ENCODE peak calls at places on chromosomes 1 and 21, in ten cellular contexts. One of them, this sample, is unnamed.

GRCh38 chr1:11961230-11961629 is 19.0 kb upstream of the MFN2 start:
- DNase-seq in omental fat pad: no peak
- DNase-seq in lung: no peak
- DNase-seq in psoas muscle: no peak
- DNase-seq in DND-41: no peak
- DNase-seq in A549: no peak
- DNase-seq in GM10248: no peak
- DNase-seq in neural crest cell: no peak
- DNase-seq in AG10803: peak; percentile 52
- DNase-seq in fibroblast of mammary gland: peak; percentile 53
- DNase-seq in this sample: peak; percentile 52

GRCh38 chr21:29315155-29315749 is 16.5 kb downstream of the BACH1 start:
- DNase-seq in fibroblast of mammary gland: no peak
- DNase-seq in GM10248: no peak
- DNase-seq in neural crest cell: no peak
- DNase-seq in AG10803: no peak
- DNase-seq in DND-41: no peak
- DNase-seq in A549: no peak
- DNase-seq in omental fat pad: no peak
- DNase-seq in psoas muscle: no peak
- DNase-seq in lung: no peak
- DNase-seq in this sample: no peak

GRCh38 chr1:177305040-177306018 is 134.6 kb downstream of the BRINP2 start:
- DNase-seq in fibroblast of mammary gland: no peak
- DNase-seq in omental fat pad: no peak
- DNase-seq in neural crest cell: no peak
- DNase-seq in DND-41: no peak
- DNase-seq in GM10248: no peak
- DNase-seq in lung: no peak
- DNase-seq in AG10803: no peak
- DNase-seq in A549: no peak
- DNase-seq in psoas muscle: no peak
- DNase-seq in this sample: no peak

GRCh38 chr1:67610450-67610849 is 74.6 kb upstream of the GADD45A start:
- DNase-seq in A549: no peak
- DNase-seq in omental fat pad: no peak
- DNase-seq in GM10248: no peak
- DNase-seq in neural crest cell: no peak
- DNase-seq in lung: no peak
- DNase-seq in AG10803: no peak
- DNase-seq in fibroblast of mammary gland: no peak
- DNase-seq in DND-41: no peak
- DNase-seq in psoas muscle: no peak
- DNase-seq in this sample: no peak

GRCh38 chr1:53656062-53656915 is 82.7 kb downstream of the GLIS1 start:
- DNase-seq in omental fat pad: no peak
- DNase-seq in A549: no peak
- DNase-seq in AG10803: peak; percentile 95
- DNase-seq in DND-41: no peak
- DNase-seq in neural crest cell: no peak
- DNase-seq in fibroblast of mammary gland: peak; percentile 90
- DNase-seq in GM10248: no peak
- DNase-seq in psoas muscle: no peak
- DNase-seq in lung: no peak
- DNase-seq in this sample: no peak

GRCh38 chr1:65958561-65959350 is 166.1 kb downstream of the PDE4B start:
- DNase-seq in AG10803: peak; percentile 45
- DNase-seq in GM10248: peak; percentile 33
- DNase-seq in DND-41: peak; percentile 15
- DNase-seq in omental fat pad: no peak
- DNase-seq in fibroblast of mammary gland: peak; percentile 55
- DNase-seq in neural crest cell: peak; percentile 18
- DNase-seq in psoas muscle: peak; percentile 34
- DNase-seq in A549: peak; percentile 65
- DNase-seq in lung: no peak
- DNase-seq in this sample: no peak

GRCh38 chr21:44711327-44712202 is at the start of gene TSPEAR:
- DNase-seq in neural crest cell: no peak
- DNase-seq in psoas muscle: no peak
- DNase-seq in lung: no peak
- DNase-seq in DND-41: no peak
- DNase-seq in GM10248: no peak
- DNase-seq in AG10803: no peak
- DNase-seq in fibroblast of mammary gland: no peak
- DNase-seq in omental fat pad: peak; percentile 15
- DNase-seq in A549: no peak
- DNase-seq in this sample: no peak

GRCh38 chr1:205076245-205076761 is 8.0 kb downstream of the TMEM81 start:
- DNase-seq in GM10248: no peak
- DNase-seq in DND-41: no peak
- DNase-seq in AG10803: no peak
- DNase-seq in neural crest cell: no peak
- DNase-seq in fibroblast of mammary gland: no peak
- DNase-seq in lung: no peak
- DNase-seq in A549: no peak
- DNase-seq in omental fat pad: no peak
- DNase-seq in psoas muscle: no peak
- DNase-seq in this sample: no peak

GRCh38 chr1:31714442-31715096 is 10.8 kb upstream of the COL16A1 start:
- DNase-seq in omental fat pad: peak; percentile 65
- DNase-seq in neural crest cell: peak; percentile 40
- DNase-seq in GM10248: peak; percentile 59
- DNase-seq in fibroblast of mammary gland: peak; percentile 74
- DNase-seq in psoas muscle: peak; percentile 89
- DNase-seq in A549: peak; percentile 69
- DNase-seq in lung: peak; percentile 57
- DNase-seq in DND-41: no peak
- DNase-seq in AG10803: peak; percentile 75
- DNase-seq in this sample: no peak

GRCh38 chr1:31718519-31718918 is 14.7 kb upstream of the COL16A1 start:
- DNase-seq in GM10248: no peak
- DNase-seq in AG10803: no peak
- DNase-seq in DND-41: no peak
- DNase-seq in neural crest cell: no peak
- DNase-seq in fibroblast of mammary gland: no peak
- DNase-seq in lung: no peak
- DNase-seq in omental fat pad: no peak
- DNase-seq in psoas muscle: no peak
- DNase-seq in A549: no peak
- DNase-seq in this sample: no peak

GRCh38 chr1:31715097-31715872 is 11.5 kb upstream of the COL16A1 start:
- DNase-seq in AG10803: peak; percentile 90
- DNase-seq in psoas muscle: peak; percentile 96
- DNase-seq in fibroblast of mammary gland: peak; percentile 90
- DNase-seq in omental fat pad: peak; percentile 67
- DNase-seq in GM10248: peak; percentile 74
- DNase-seq in lung: peak; percentile 87
- DNase-seq in A549: peak; percentile 93
- DNase-seq in DND-41: peak; percentile 22
- DNase-seq in neural crest cell: peak; percentile 78
- DNase-seq in this sample: no peak

GRCh38 chr1:31717341-31717740 is 13.5 kb upstream of the COL16A1 start:
- DNase-seq in fibroblast of mammary gland: no peak
- DNase-seq in AG10803: no peak
- DNase-seq in A549: no peak
- DNase-seq in psoas muscle: no peak
- DNase-seq in omental fat pad: no peak
- DNase-seq in GM10248: no peak
- DNase-seq in neural crest cell: no peak
- DNase-seq in DND-41: no peak
- DNase-seq in lung: no peak
- DNase-seq in this sample: no peak

GRCh38 chr1:31715873-31716220 is 12.0 kb upstream of the COL16A1 start:
- DNase-seq in GM10248: no peak
- DNase-seq in DND-41: no peak
- DNase-seq in omental fat pad: no peak
- DNase-seq in neural crest cell: no peak
- DNase-seq in A549: no peak
- DNase-seq in psoas muscle: no peak
- DNase-seq in fibroblast of mammary gland: no peak
- DNase-seq in lung: no peak
- DNase-seq in AG10803: no peak
- DNase-seq in this sample: no peak
- TF ChIP-seq CTCF in GM10248: no peak
- TF ChIP-seq CTCF in DND-41: no peak
- TF ChIP-seq CTCF in omental fat pad: no peak
- TF ChIP-seq CTCF in neural crest cell: peak; percentile 33
- TF ChIP-seq CTCF in A549: no peak
- TF ChIP-seq CTCF in psoas muscle: no peak
- TF ChIP-seq CTCF in fibroblast of mammary gland: no peak
- TF ChIP-seq CTCF in lung: no peak
- TF ChIP-seq CTCF in AG10803: no peak
- TF ChIP-seq CTCF in this sample: no peak

GRCh38 chr1:245382981-245383380 is 228.2 kb downstream of the KIF26B start:
- DNase-seq in AG10803: no peak
- DNase-seq in neural crest cell: no peak
- DNase-seq in A549: no peak
- DNase-seq in GM10248: no peak
- DNase-seq in psoas muscle: no peak
- DNase-seq in fibroblast of mammary gland: no peak
- DNase-seq in DND-41: no peak
- DNase-seq in lung: no peak
- DNase-seq in omental fat pad: no peak
- DNase-seq in this sample: no peak

GRCh38 chr1:245378352-245379144 is 223.8 kb downstream of the KIF26B start:
- DNase-seq in omental fat pad: no peak
- DNase-seq in psoas muscle: no peak
- DNase-seq in fibroblast of mammary gland: no peak
- DNase-seq in DND-41: peak; percentile 94
- DNase-seq in A549: no peak
- DNase-seq in AG10803: no peak
- DNase-seq in lung: no peak
- DNase-seq in GM10248: no peak
- DNase-seq in neural crest cell: no peak
- DNase-seq in this sample: no peak

GRCh38 chr1:245377854-245378253 is 223.1 kb downstream of the KIF26B start:
- DNase-seq in fibroblast of mammary gland: no peak
- DNase-seq in neural crest cell: no peak
- DNase-seq in psoas muscle: no peak
- DNase-seq in GM10248: no peak
- DNase-seq in lung: no peak
- DNase-seq in AG10803: no peak
- DNase-seq in omental fat pad: no peak
- DNase-seq in A549: no peak
- DNase-seq in DND-41: no peak
- DNase-seq in this sample: no peak

GRCh38 chr1:245383396-245384330 is 228.9 kb downstream of the KIF26B start:
- DNase-seq in fibroblast of mammary gland: no peak
- DNase-seq in A549: no peak
- DNase-seq in GM10248: no peak
- DNase-seq in AG10803: no peak
- DNase-seq in lung: no peak
- DNase-seq in neural crest cell: no peak
- DNase-seq in psoas muscle: no peak
- DNase-seq in omental fat pad: no peak
- DNase-seq in DND-41: no peak
- DNase-seq in this sample: no peak

DNA sequence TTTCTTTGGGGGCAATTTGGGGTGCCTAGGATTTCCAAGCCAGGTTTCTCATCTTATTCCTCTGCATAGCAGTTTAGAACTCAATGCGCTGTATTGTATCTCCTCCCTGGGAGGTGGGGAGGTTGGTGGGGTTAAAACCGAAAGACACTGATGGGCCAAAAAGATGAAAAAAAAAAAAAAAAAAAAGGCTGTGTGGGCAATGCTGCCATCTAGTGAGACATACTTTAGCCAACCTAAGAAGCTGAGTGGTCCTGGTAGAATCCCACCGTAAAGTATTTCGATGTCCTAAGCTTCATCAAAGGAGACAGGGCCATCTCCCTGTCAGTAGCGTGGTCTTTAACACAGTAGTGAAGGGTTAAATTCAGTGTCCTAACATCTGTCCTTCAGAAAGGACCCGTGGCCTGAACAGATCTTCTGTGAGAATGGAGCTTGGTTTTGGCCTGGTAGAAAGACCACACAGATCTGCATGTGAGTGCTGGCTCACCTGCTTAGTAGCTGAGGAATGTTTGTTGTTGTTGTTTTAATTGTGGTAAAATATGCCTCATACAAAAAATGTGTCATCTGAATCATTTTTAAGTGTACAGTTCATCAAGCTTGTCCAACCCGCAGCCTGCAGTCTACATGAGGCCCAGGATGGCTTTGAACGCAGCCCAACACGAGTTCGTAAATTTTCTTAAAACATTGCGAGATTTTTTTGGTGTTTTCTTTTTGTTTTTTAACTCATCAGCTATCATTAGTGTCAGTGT is 226.2 kb downstream of the KIF26B start:
- DNase-seq in GM10248: no peak
- DNase-seq in omental fat pad: no peak
- DNase-seq in lung: no peak
- DNase-seq in AG10803: no peak
- DNase-seq in DND-41: peak; percentile 24
- DNase-seq in neural crest cell: no peak
- DNase-seq in psoas muscle: no peak
- DNase-seq in fibroblast of mammary gland: no peak
- DNase-seq in A549: no peak
- DNase-seq in this sample: no peak
- TF ChIP-seq CTCF in GM10248: no peak
- TF ChIP-seq CTCF in omental fat pad: no peak
- TF ChIP-seq CTCF in lung: peak; percentile 15
- TF ChIP-seq CTCF in AG10803: peak; percentile 34
- TF ChIP-seq CTCF in DND-41: peak; percentile 61
- TF ChIP-seq CTCF in neural crest cell: peak; percentile 54
- TF ChIP-seq CTCF in psoas muscle: peak; percentile 18
- TF ChIP-seq CTCF in fibroblast of mammary gland: peak; percentile 35
- TF ChIP-seq CTCF in A549: peak; percentile 31
- TF ChIP-seq CTCF in this sample: peak; percentile 68

DNA sequence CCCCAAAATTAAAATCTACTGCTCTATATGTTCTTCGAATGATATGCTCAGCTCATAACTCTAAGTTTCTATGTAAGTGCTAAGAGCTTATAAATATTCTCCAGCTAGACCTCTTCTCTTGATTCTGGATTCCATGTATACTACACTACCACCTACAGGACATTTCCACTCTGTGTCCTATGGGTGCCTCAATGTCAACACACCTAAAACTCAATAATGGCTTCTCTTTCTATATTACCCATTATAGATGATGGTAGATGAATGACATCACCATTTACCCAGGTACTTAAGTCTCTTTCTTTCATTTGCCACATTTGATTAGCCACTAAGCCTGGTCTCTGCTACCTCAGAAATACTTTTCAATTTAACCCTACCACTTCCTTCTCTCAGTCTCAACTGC is 41.3 kb downstream of the TBX19 start:
- DNase-seq in GM10248: no peak
- DNase-seq in lung: no peak
- DNase-seq in omental fat pad: no peak
- DNase-seq in fibroblast of mammary gland: peak; percentile 59
- DNase-seq in DND-41: no peak
- DNase-seq in A549: peak; percentile 62
- DNase-seq in neural crest cell: no peak
- DNase-seq in psoas muscle: no peak
- DNase-seq in AG10803: peak; percentile 27
- DNase-seq in this sample: no peak
- TF ChIP-seq CTCF in GM10248: peak; percentile 50
- TF ChIP-seq CTCF in lung: no peak
- TF ChIP-seq CTCF in omental fat pad: no peak
- TF ChIP-seq CTCF in fibroblast of mammary gland: peak; percentile 51
- TF ChIP-seq CTCF in DND-41: peak; percentile 42
- TF ChIP-seq CTCF in A549: peak; percentile 44
- TF ChIP-seq CTCF in neural crest cell: no peak
- TF ChIP-seq CTCF in psoas muscle: peak; percentile 36
- TF ChIP-seq CTCF in AG10803: peak; percentile 51
- TF ChIP-seq CTCF in this sample: peak; percentile 58

GRCh38 chr1:244231572-244232315 is 180.7 kb downstream of the ZBTB18 start:
- DNase-seq in lung: no peak
- DNase-seq in omental fat pad: no peak
- DNase-seq in fibroblast of mammary gland: peak; percentile 21
- DNase-seq in DND-41: peak; percentile 75
- DNase-seq in psoas muscle: peak; percentile 58
- DNase-seq in A549: no peak
- DNase-seq in neural crest cell: no peak
- DNase-seq in GM10248: no peak
- DNase-seq in AG10803: peak; percentile 29
- DNase-seq in this sample: no peak

GRCh38 chr1:244231193-244231571 is 180.1 kb downstream of the ZBTB18 start:
- DNase-seq in neural crest cell: no peak
- DNase-seq in GM10248: no peak
- DNase-seq in omental fat pad: no peak
- DNase-seq in AG10803: peak; percentile 8
- DNase-seq in psoas muscle: peak; percentile 55
- DNase-seq in A549: no peak
- DNase-seq in fibroblast of mammary gland: peak; percentile 43
- DNase-seq in lung: no peak
- DNase-seq in DND-41: no peak
- DNase-seq in this sample: no peak

GRCh38 chr1:244236721-244237120 is 185.6 kb downstream of the ZBTB18 start:
- DNase-seq in omental fat pad: no peak
- DNase-seq in GM10248: no peak
- DNase-seq in DND-41: no peak
- DNase-seq in A549: peak; percentile 14
- DNase-seq in lung: no peak
- DNase-seq in fibroblast of mammary gland: no peak
- DNase-seq in AG10803: no peak
- DNase-seq in psoas muscle: no peak
- DNase-seq in neural crest cell: no peak
- DNase-seq in this sample: no peak

GRCh38 chr1:244236101-244236500 is 185.0 kb downstream of the ZBTB18 start:
- DNase-seq in AG10803: no peak
- DNase-seq in omental fat pad: no peak
- DNase-seq in A549: no peak
- DNase-seq in psoas muscle: no peak
- DNase-seq in DND-41: no peak
- DNase-seq in GM10248: no peak
- DNase-seq in neural crest cell: no peak
- DNase-seq in lung: no peak
- DNase-seq in fibroblast of mammary gland: no peak
- DNase-seq in this sample: no peak

DNA sequence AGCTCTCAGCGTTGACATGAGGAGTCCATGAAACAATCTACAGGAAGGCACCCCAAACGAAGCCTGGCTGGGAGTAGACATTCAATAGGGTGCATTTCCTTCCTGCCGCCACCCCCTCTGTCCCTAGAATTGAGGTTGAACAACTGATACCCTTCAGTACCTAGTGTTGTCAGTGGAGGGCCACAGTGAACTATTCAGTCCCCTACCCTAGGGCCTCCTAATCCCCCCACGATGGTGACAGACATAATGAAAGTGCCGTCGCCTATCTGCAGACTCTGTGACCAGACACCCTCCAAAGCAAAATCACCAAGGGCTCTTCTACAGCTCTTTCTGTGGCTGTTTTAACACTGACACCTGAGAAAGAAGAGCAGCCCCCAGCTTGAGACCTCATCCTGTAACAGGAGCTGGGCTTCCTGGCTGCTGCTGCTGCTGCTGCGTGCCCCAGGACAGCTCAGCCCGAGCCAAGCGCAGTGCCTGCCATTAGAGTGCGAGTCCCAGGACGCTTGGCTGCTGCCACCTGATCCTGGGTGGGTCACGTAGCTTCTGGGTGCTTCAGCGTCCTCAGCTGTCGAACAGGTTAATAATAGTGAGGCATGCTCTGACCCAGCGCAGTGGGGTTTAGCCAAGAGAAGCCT is 183.0 kb downstream of the ZBTB18 start:
- DNase-seq in neural crest cell: no peak
- DNase-seq in AG10803: no peak
- DNase-seq in A549: no peak
- DNase-seq in lung: no peak
- DNase-seq in psoas muscle: peak; percentile 37
- DNase-seq in omental fat pad: no peak
- DNase-seq in DND-41: peak; percentile 14
- DNase-seq in GM10248: no peak
- DNase-seq in fibroblast of mammary gland: no peak
- DNase-seq in this sample: no peak
- TF ChIP-seq CTCF in neural crest cell: no peak
- TF ChIP-seq CTCF in AG10803: no peak
- TF ChIP-seq CTCF in A549: no peak
- TF ChIP-seq CTCF in lung: no peak
- TF ChIP-seq CTCF in psoas muscle: peak; percentile 12
- TF ChIP-seq CTCF in omental fat pad: no peak
- TF ChIP-seq CTCF in DND-41: peak; percentile 24
- TF ChIP-seq CTCF in GM10248: no peak
- TF ChIP-seq CTCF in fibroblast of mammary gland: no peak
- TF ChIP-seq CTCF in this sample: no peak

This sample was measured in epithelial cell of proximal tubule.